ENCODE peak calls at places on chromosome 16, in eight cellular contexts. J is cardiac fibroblast, K is mesothelial cell of epicardium, F is cardiac muscle cell, R is right atrium auricular region, V is AG10803, S is omental fat pad, Q is psoas muscle. C is an unnamed sample.

GRCh38 chr16:54231336-54231735 is 55.3 kb downstream of the IRX3 start:
- DNase-seq in J (no peak), K (no peak), F (no peak), R (no peak), V (no peak), S (no peak), Q (no peak), C (no peak)

GRCh38 chr16:68921654-68922053 is 78.3 kb downstream of the TANGO6 start:
- DNase-seq in J (no peak), K (no peak), F (peak), R (no peak), V (no peak), S (no peak), Q (no peak), C (peak)

GRCh38 chr16:65666132-65666869 is 544.4 kb upstream of the CDH11 start:
- DNase-seq in J (no peak), K (no peak), F (no peak), R (no peak), V (no peak), S (no peak), Q (no peak), C (peak)

GRCh38 chr16:20830372-20830771 is 24.0 kb downstream of the REXO5 start:
- DNase-seq in J (no peak), K (no peak), F (no peak), R (no peak), V (no peak), S (no peak), Q (no peak), C (no peak)

GRCh38 chr16:28053461-28053860 is 10.1 kb downstream of the GSG1L start:
- DNase-seq in J (no peak), K (no peak), F (no peak), R (no peak), V (no peak), S (no peak), Q (no peak), C (no peak)

GRCh38 chr16:50371936-50372595 is 3.3 kb upstream of the BRD7 start:
- DNase-seq in J (peak), K (no peak), F (peak), R (no peak), V (peak), S (no peak), Q (no peak), C (peak)

GRCh38 chr16:56960681-56961281 is 969 bp upstream of the CETP start:
- DNase-seq in J (peak), K (no peak), F (peak), R (no peak), V (no peak), S (no peak), Q (no peak), C (peak)

GRCh38 chr16:19223235-19223847 is 55.3 kb downstream of the SYT17 start:
- DNase-seq in J (no peak), K (no peak), F (peak), R (no peak), V (no peak), S (no peak), Q (no peak), C (peak)

GRCh38 chr16:83706394-83706793 is 101.4 kb upstream of the HSBP1 start:
- DNase-seq in J (no peak), K (no peak), F (no peak), R (no peak), V (peak), S (no peak), Q (no peak), C (peak)

GRCh38 chr16:88072571-88073001 is 121.4 kb downstream of the BANP start:
- DNase-seq in J (no peak), K (peak), F (no peak), R (no peak), V (no peak), S (no peak), Q (no peak), C (no peak)

GRCh38 chr16:24671455-24671954 is 57.9 kb upstream of the TNRC6A start:
- DNase-seq in J (no peak), K (no peak), F (no peak), R (no peak), V (no peak), S (no peak), Q (no peak), C (no peak)
- TF ChIP-seq CTCF in J (peak), K (no peak), F (no peak), R (no peak), V (no peak), S (no peak), Q (no peak), C (peak)

GRCh38 chr16:22220714-22221113 is 14.6 kb downstream of the EEF2K start:
- DNase-seq in J (peak), K (no peak), F (no peak), R (no peak), V (no peak), S (no peak), Q (peak), C (no peak)
- TF ChIP-seq CTCF in J (no peak), K (no peak), F (no peak), R (no peak), V (no peak), S (no peak), Q (peak), C (no peak)

GRCh38 chr16:67199011-67199807 is at the start of gene ELMO3:
- DNase-seq in J (no peak), K (no peak), F (no peak), R (no peak), V (no peak), S (no peak), Q (no peak), C (no peak)
- TF ChIP-seq CTCF in J (peak), K (peak), F (peak), R (no peak), V (peak), S (no peak), Q (peak), C (peak)

DNA sequence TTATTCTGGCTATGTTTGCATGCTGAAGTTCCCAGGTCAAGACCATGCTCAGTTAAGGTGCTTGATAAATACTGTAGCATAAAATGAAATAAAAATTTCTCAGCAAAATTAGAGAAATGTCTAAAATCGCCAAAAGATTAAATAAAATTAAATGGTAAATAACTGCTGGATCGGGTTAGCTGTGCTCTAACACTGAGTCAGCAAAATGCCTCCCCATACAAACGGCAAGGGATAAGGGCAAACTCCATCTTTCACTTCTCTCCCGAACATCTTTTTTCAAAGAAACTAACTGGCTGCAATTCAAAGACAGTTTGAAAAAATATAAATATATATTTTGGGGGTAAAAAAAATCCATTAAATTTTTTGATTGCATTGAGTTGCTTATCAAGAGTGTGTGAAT is 162.2 kb upstream of the ZFHX3 start:
- DNase-seq in J (no peak), K (no peak), F (no peak), R (no peak), V (no peak), S (no peak), Q (no peak), C (no peak)
- TF ChIP-seq CTCF in J (no peak), K (no peak), F (no peak), R (no peak), V (no peak), S (no peak), Q (no peak), C (no peak)

DNA sequence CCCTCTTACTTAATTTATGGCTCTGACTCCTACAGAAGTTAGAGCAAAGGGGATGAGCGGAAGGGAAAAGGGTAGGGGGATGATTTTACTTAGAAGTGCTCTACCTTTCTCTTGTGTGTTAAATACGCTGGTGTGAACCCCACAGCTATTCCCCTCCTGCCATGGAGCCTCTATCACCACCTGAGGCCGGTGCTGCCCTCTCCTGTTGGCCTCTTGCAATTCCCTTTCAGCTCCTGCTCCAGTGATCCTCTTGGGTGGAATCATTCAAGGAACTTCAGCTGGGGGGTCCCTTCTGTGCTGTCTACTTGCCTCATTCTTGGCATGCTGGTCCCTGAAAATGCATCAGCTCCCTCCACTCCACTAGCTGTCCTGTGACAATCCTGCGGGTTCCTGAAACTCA is 41.8 kb upstream of the CDH8 start:
- DNase-seq in J (no peak), K (no peak), F (no peak), R (no peak), V (peak), S (no peak), Q (no peak), C (peak)
- TF ChIP-seq CTCF in J (no peak), K (no peak), F (no peak), R (no peak), V (peak), S (no peak), Q (no peak), C (peak)

C was measured in choroid plexus epithelial cell.